ENCODE peak calls at places on chromosomes 3 and 15, in seven cellular contexts. Q, L, K, Z, I, W and H are unnamed samples.

GRCh38 chr3:179794355-179794754 is 141.5 kb downstream of the USP13 start:
- DNase-seq in Q (no peak), L (peak; percentile 14), K (no peak), Z (no peak), I (no peak), W (no peak), H (no peak)

GRCh38 chr15:73994912-73995622 is 551 bp downstream of the PML start:
- DNase-seq in Q (no peak), L (peak; percentile 35), K (no peak), Z (no peak), I (no peak), W (no peak), H (peak; percentile 27)

GRCh38 chr15:90138071-90138833 is 36.0 kb upstream of the IDH2 start:
- DNase-seq in Q (no peak), L (peak; percentile 45), K (no peak), Z (no peak), I (peak; percentile 61), W (no peak), H (no peak)

GRCh38 chr3:147529551-147529950 is 120.4 kb downstream of the ZIC1 start:
- DNase-seq in Q (no peak), L (no peak), K (no peak), Z (no peak), I (no peak), W (no peak), H (no peak)

GRCh38 chr3:16243706-16244490 is 20.8 kb downstream of the DPH3 start:
- DNase-seq in Q (peak; percentile 55), L (no peak), K (no peak), Z (no peak), I (no peak), W (no peak), H (no peak)

GRCh38 chr3:63855333-63855940 is 8.2 kb downstream of the THOC7 start:
- DNase-seq in Q (peak; percentile 11), L (no peak), K (no peak), Z (no peak), I (no peak), W (no peak), H (no peak)

GRCh38 chr3:31227152-31227581 is 305.6 kb upstream of the STT3B start:
- DNase-seq in Q (no peak), L (no peak), K (no peak), Z (no peak), I (no peak), W (peak; percentile 49), H (peak; percentile 96)

GRCh38 chr15:51114437-51115119 is 19.9 kb upstream of the TNFAIP8L3 start:
- DNase-seq in Q (peak; percentile 39), L (no peak), K (no peak), Z (no peak), I (no peak), W (no peak), H (no peak)

GRCh38 chr15:62591842-62592838 is 427.1 kb upstream of the C2CD4B start:
- DNase-seq in Q (peak; percentile 28), L (no peak), K (no peak), Z (no peak), I (no peak), W (no peak), H (no peak)

GRCh38 chr3:12195231-12195630 is 36.5 kb upstream of the TIMP4 start:
- DNase-seq in Q (no peak), L (no peak), K (no peak), Z (no peak), I (no peak), W (no peak), H (no peak)

GRCh38 chr3:45105855-45106655 is 40.1 kb downstream of the CDCP1 start:
- DNase-seq in Q (peak; percentile 91), L (no peak), K (peak; percentile 26), Z (no peak), I (no peak), W (no peak), H (no peak)

GRCh38 chr15:78147566-78147965 is 1.6 kb upstream of the IDH3A start:
- DNase-seq in Q (no peak), L (peak; percentile 34), K (peak; percentile 63), Z (no peak), I (peak; percentile 17), W (no peak), H (no peak)

GRCh38 chr15:85925649-85926237 is 131.0 kb upstream of the KLHL25 start:
- DNase-seq in Q (no peak), L (no peak), K (no peak), Z (no peak), I (no peak), W (no peak), H (no peak)

GRCh38 chr15:39720721-39721611 is 61.7 kb downstream of the FSIP1 start:
- DNase-seq in Q (peak; percentile 44), L (no peak), K (no peak), Z (no peak), I (no peak), W (no peak), H (no peak)

GRCh38 chr3:141218204-141218603 is 13.4 kb upstream of the PXYLP1 start:
- DNase-seq in Q (no peak), L (no peak), K (no peak), Z (no peak), I (no peak), W (no peak), H (no peak)

GRCh38 chr3:134600685-134601502 is 49.9 kb downstream of the KY start:
- DNase-seq in Q (peak; percentile 80), L (peak; percentile 65), K (no peak), Z (peak; percentile 88), I (peak; percentile 67), W (peak; percentile 68), H (peak; percentile 57)

GRCh38 chr3:141900343-141900742 is 23.9 kb downstream of the ATP1B3 start:
- DNase-seq in Q (no peak), L (no peak), K (no peak), Z (no peak), I (no peak), W (no peak), H (no peak)

GRCh38 chr3:64445318-64446300 is 220.3 kb upstream of the PRICKLE2 start:
- DNase-seq in Q (peak; percentile 51), L (peak; percentile 34), K (peak; percentile 65), Z (peak; percentile 67), I (peak; percentile 60), W (no peak), H (no peak)

GRCh38 chr3:17938313-17938712 is 195.9 kb upstream of the TBC1D5 start:
- DNase-seq in Q (no peak), L (no peak), K (no peak), Z (no peak), I (no peak), W (no peak), H (no peak)

GRCh38 chr3:141796436-141797166 is 33.4 kb downstream of the GRK7 start:
- DNase-seq in Q (peak; percentile 83), L (no peak), K (no peak), Z (no peak), I (no peak), W (peak; percentile 50), H (peak; percentile 79)

GRCh38 chr3:52361011-52361410 is 44.9 kb downstream of the DNAH1 start:
- DNase-seq in Q (no peak), L (no peak), K (no peak), Z (no peak), I (no peak), W (no peak), H (no peak)

GRCh38 chr15:66007663-66008262 is 138.5 kb downstream of the RAB11A start:
- DNase-seq in Q (no peak), L (no peak), K (no peak), Z (no peak), I (no peak), W (no peak), H (peak; percentile 19)

GRCh38 chr3:111768571-111769100 is 90.4 kb upstream of the PHLDB2 start:
- DNase-seq in Q (peak; percentile 84), L (no peak), K (no peak), Z (no peak), I (peak; percentile 34), W (no peak), H (no peak)

DNA sequence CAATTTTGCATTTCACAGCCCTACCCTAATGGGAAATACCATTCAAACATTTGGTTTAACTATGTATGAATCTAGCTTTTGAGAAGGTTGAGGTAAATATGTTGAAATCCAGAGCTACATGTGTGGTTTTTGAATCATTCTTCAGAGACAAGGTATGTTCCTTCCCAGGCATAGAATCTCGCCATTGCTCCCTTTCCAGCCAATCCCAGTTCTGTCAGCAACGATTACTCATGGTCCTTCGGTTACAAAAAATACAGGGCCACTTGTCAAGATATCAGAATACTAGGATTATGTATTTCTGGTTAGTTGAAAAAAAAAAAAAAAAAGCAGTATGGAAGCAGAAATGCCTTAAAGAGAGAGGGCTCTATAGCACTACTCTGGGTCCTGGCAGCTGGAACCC is 182.4 kb downstream of the RBMS3 start:
- DNase-seq in Q (peak; percentile 52), L (no peak), K (no peak), Z (no peak), I (no peak), W (no peak), H (no peak)
- TF ChIP-seq CTCF in Q (no peak), L (no peak), K (no peak), Z (no peak), I (no peak), W (no peak), H (no peak)

GRCh38 chr3:9935966-9936365 is 2.3 kb downstream of the CRELD1 start:
- DNase-seq in Q (no peak), L (no peak), K (no peak), Z (no peak), I (no peak), W (no peak), H (no peak)

GRCh38 chr3:9933561-9934234 is at the start of gene CRELD1:
- DNase-seq in Q (peak; percentile 97), L (peak; percentile 96), K (peak; percentile 97), Z (peak; percentile 99), I (peak; percentile 98), W (peak; percentile 93), H (peak; percentile 97)

GRCh38 chr3:9934993-9935392 is 1.4 kb downstream of the CRELD1 start:
- DNase-seq in Q (no peak), L (no peak), K (no peak), Z (no peak), I (no peak), W (no peak), H (no peak)

GRCh38 chr3:9932843-9933560 is 632 bp upstream of the CRELD1 start:
- DNase-seq in Q (peak; percentile 88), L (peak; percentile 85), K (peak; percentile 94), Z (peak; percentile 80), I (peak; percentile 83), W (peak; percentile 90), H (peak; percentile 87)

DNA sequence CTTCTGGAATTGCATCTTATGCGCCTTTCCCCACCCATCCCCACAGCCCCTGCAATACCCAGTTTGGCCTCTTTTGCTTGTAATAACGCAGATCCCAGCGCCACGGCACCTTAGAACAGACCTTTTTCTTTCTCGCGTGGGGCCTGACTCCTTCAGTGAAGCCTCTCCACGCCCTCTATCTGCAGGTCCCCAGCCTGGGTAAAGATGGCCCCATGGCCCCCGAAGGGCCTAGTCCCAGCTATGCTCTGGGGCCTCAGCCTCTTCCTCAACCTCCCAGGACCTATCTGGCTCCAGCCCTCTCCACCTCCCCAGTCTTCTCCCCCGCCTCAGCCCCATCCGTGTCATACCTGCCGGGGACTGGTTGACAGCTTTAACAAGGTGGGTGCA is 594 bp downstream of the CRELD1 start:
- DNase-seq in Q (peak; percentile 64), L (no peak), K (peak; percentile 65), Z (no peak), I (no peak), W (no peak), H (peak; percentile 40)
- TF ChIP-seq CTCF in Q (peak; percentile 45), L (peak; percentile 22), K (no peak), Z (no peak), I (no peak), W (peak; percentile 12), H (peak; percentile 48)

GRCh38 chr3:186616299-186616617 is 3.4 kb downstream of the AHSG start:
- DNase-seq in Q (no peak), L (no peak), K (no peak), Z (no peak), I (no peak), W (no peak), H (no peak)
- TF ChIP-seq CTCF in Q (no peak), L (no peak), K (no peak), Z (no peak), I (no peak), W (no peak), H (no peak)

GRCh38 chr3:168220609-168221008 is 124.9 kb upstream of the GOLIM4 start:
- DNase-seq in Q (no peak), L (no peak), K (no peak), Z (no peak), I (no peak), W (no peak), H (no peak)
- TF ChIP-seq CTCF in Q (no peak), L (no peak), K (no peak), Z (no peak), I (no peak), W (no peak), H (no peak)